ENCODE peak calls at places on chromosomes 6 and 20, in seven cellular contexts. M, U, C, B, S, X and G are unnamed samples.

GRCh38 chr6:31005249-31006020 is 4.8 kb upstream of the MUC22 start:
- DNase-seq in M (no peak), U (no peak), C (no peak), B (no peak), S (no peak), X (no peak), G (no peak)

GRCh38 chr20:42378826-42379225 is 760.6 kb upstream of the CHD6 start:
- DNase-seq in M (no peak), U (no peak), C (no peak), B (no peak), S (no peak), X (no peak), G (no peak)

GRCh38 chr6:16236009-16236501 is 2.3 kb upstream of the GMPR start:
- DNase-seq in M (no peak), U (no peak), C (no peak), B (no peak), S (peak), X (no peak), G (no peak)

GRCh38 chr6:144265390-144265789 is 19.7 kb upstream of the UTRN start:
- DNase-seq in M (peak), U (peak), C (no peak), B (peak), S (peak), X (no peak), G (no peak)

GRCh38 chr6:110355727-110356126 is 2.4 kb downstream of the METTL24 start:
- DNase-seq in M (no peak), U (no peak), C (no peak), B (no peak), S (no peak), X (no peak), G (no peak)

GRCh38 chr20:34083137-34083536 is 28.9 kb downstream of the EIF2S2 start:
- DNase-seq in M (peak), U (no peak), C (no peak), B (no peak), S (peak), X (peak), G (peak)

GRCh38 chr20:64101731-64102621 is 5.4 kb downstream of the NPBWR2 start:
- DNase-seq in M (no peak), U (no peak), C (no peak), B (peak), S (no peak), X (no peak), G (no peak)

GRCh38 chr6:11536795-11537194 is 754 bp upstream of the TMEM170B start:
- DNase-seq in M (no peak), U (no peak), C (no peak), B (no peak), S (no peak), X (no peak), G (no peak)

GRCh38 chr6:136641166-136641565 is 90.9 kb upstream of the MAP7 start:
- DNase-seq in M (no peak), U (no peak), C (no peak), B (no peak), S (no peak), X (no peak), G (no peak)

GRCh38 chr6:128511518-128511917 is 8.9 kb downstream of the PTPRK start:
- DNase-seq in M (peak), U (no peak), C (no peak), B (no peak), S (peak), X (no peak), G (no peak)

GRCh38 chr6:159169193-159169555 is at the start of gene FNDC1:
- DNase-seq in M (no peak), U (peak), C (no peak), B (peak), S (no peak), X (no peak), G (no peak)

GRCh38 chr6:41269716-41270115 is 16.8 kb downstream of the TREM1 start:
- DNase-seq in M (no peak), U (no peak), C (no peak), B (no peak), S (no peak), X (no peak), G (peak)

GRCh38 chr6:113774122-113774835 is 82.9 kb upstream of the MARCKS start:
- DNase-seq in M (no peak), U (no peak), C (no peak), B (no peak), S (peak), X (no peak), G (no peak)

GRCh38 chr20:50724851-50725721 is 6.3 kb upstream of the PARD6B start:
- DNase-seq in M (peak), U (no peak), C (peak), B (no peak), S (peak), X (peak), G (peak)

GRCh38 chr6:148068391-148068790 is 274.2 kb upstream of the SASH1 start:
- DNase-seq in M (no peak), U (no peak), C (no peak), B (no peak), S (no peak), X (no peak), G (no peak)

GRCh38 chr6:107932580-107932979 is 25.4 kb downstream of the SEC63 start:
- DNase-seq in M (no peak), U (no peak), C (no peak), B (no peak), S (no peak), X (no peak), G (no peak)

GRCh38 chr20:18663932-18664331 is 76.1 kb downstream of the DTD1 start:
- DNase-seq in M (peak), U (no peak), C (no peak), B (no peak), S (no peak), X (no peak), G (no peak)

GRCh38 chr6:24768361-24768760 is 6.4 kb upstream of the GMNN start:
- DNase-seq in M (peak), U (no peak), C (no peak), B (no peak), S (peak), X (peak), G (no peak)